ENCODE peak calls at places on chromosomes 6 and 20, in six cellular contexts. X is caudate nucleus, I is heart right ventricle, J is prostate gland, V is tibial artery, Q is cardiac muscle cell. W is an unnamed sample.

GRCh38 chr20:61236677-61237076 is 15.4 kb upstream of the CDH4 start:
- DNase-seq in X (no peak), I (no peak), J (no peak), V (peak), Q (no peak), W (no peak)

GRCh38 chr6:14290448-14291388 is 173.1 kb downstream of the CD83 start:
- DNase-seq in X (peak), I (no peak), J (no peak), V (no peak), Q (no peak), W (no peak)

GRCh38 chr6:3749991-3750323 is 1.6 kb downstream of the PXDC1 start:
- DNase-seq in X (no peak), I (peak), J (peak), V (peak), Q (peak), W (no peak)

GRCh38 chr6:79257381-79258205 is 23.1 kb upstream of the HMGN3 start:
- DNase-seq in X (no peak), I (no peak), J (no peak), V (no peak), Q (peak), W (no peak)

GRCh38 chr6:115601509-115601908 is 459.2 kb downstream of the FRK start:
- DNase-seq in X (no peak), I (no peak), J (no peak), V (no peak), Q (no peak), W (no peak)

GRCh38 chr6:144696610-144697376 is 411.7 kb downstream of the UTRN start:
- DNase-seq in X (no peak), I (no peak), J (peak), V (no peak), Q (peak), W (no peak)

GRCh38 chr6:43922423-43923375 is 152.7 kb downstream of the VEGFA start:
- DNase-seq in X (no peak), I (no peak), J (no peak), V (peak), Q (no peak), W (no peak)

GRCh38 chr6:1422290-1422689 is 32.9 kb downstream of the FOXF2 start:
- DNase-seq in X (no peak), I (no peak), J (no peak), V (no peak), Q (no peak), W (no peak)

GRCh38 chr6:43262000-43262779 is 18.9 kb downstream of the TTBK1 start:
- DNase-seq in X (no peak), I (no peak), J (no peak), V (no peak), Q (peak), W (no peak)

GRCh38 chr6:141624301-141624700 is 508.4 kb upstream of the GJE1 start:
- DNase-seq in X (no peak), I (no peak), J (no peak), V (no peak), Q (no peak), W (no peak)

GRCh38 chr6:19866900-19867627 is 29.9 kb downstream of the ID4 start:
- DNase-seq in X (no peak), I (no peak), J (peak), V (no peak), Q (peak), W (no peak)

GRCh38 chr6:12957321-12958051 is 240.9 kb downstream of the PHACTR1 start:
- DNase-seq in X (peak), I (peak), J (peak), V (peak), Q (peak), W (peak)

GRCh38 chr20:21393142-21393541 is 4.2 kb downstream of the NKX2-4 start:
- DNase-seq in X (no peak), I (no peak), J (no peak), V (no peak), Q (no peak), W (no peak)

GRCh38 chr6:118892248-118893094 is 1.5 kb upstream of the ASF1A start:
- DNase-seq in X (no peak), I (no peak), J (no peak), V (no peak), Q (no peak), W (no peak)

GRCh38 chr6:167569041-167569805 is 244.3 kb downstream of the TTLL2 start:
- DNase-seq in X (no peak), I (no peak), J (no peak), V (no peak), Q (no peak), W (no peak)

GRCh38 chr6:146790561-146791091 is 191.9 kb downstream of the ADGB start:
- DNase-seq in X (no peak), I (no peak), J (no peak), V (no peak), Q (no peak), W (no peak)

GRCh38 chr6:152651986-152652385 is 14.8 kb upstream of the SYNE1 start:
- DNase-seq in X (no peak), I (no peak), J (no peak), V (no peak), Q (no peak), W (no peak)

DNA sequence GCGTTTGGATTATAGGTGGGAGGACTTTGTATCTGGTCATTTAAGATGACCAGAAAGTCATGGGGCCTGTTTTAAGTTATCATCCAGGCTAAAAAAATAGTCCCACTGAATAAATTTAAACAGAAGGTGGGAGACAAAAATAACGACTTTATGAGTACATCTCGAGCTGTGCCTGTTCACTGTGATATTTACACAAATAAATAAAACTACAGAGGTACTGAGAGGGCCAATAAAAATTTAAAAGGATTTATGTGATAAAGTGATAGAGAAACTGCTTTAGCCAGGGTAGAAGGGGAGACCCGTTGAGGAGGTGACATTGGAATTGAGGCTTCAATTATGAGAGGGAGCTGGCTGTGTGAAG is 53.4 kb upstream of the PMEPA1 start:
- DNase-seq in X (no peak), I (no peak), J (peak), V (no peak), Q (no peak), W (no peak)
- H3K27ac ChIP-seq in X (no peak), I (no peak), J (peak), V (no peak), Q (no peak), W (no peak)

DNA sequence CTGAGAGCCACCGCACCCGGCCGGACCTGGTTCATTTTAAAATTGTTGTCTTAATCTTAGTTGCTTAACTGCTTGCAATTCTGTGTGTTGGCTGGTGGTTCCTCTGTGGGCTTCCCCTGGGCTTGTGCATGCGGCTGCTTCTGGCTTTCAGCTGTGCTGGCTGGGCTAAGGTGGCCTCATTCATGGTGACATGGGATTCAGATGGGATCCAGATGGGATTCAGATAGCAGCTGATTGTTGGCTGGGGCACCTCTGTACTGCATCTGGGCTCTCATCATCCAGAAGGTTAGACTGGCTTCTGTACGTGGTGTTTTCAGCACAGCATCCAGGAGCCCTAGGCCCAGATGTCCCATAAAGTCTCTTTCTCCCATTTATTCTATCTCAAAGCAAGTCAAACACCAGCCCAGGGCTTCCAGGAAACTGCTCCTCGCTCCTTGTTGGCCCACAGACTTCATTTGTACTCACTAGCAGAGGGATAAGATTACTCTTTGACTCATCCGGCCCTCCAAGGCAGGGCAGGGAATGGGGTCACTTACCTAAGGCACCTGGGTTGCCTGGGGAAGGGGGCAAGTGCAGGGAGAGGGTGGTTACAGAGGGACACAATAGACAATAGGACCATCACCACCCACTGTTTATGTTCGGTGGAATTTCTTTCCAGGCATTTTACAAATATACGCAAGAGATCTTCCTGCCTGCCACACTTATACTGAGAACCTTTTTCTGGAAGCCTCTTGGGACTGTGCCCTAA is 10.2 kb upstream of the PEDS1 start:
- DNase-seq in X (no peak), I (no peak), J (no peak), V (no peak), Q (peak), W (no peak)
- H3K27ac ChIP-seq in X (no peak), I (no peak), J (peak), V (peak), Q (peak), W (no peak)

GRCh38 chr20:49186535-49187329 is 1.4 kb downstream of the STAU1 start:
- DNase-seq in X (peak), I (peak), J (peak), V (peak), Q (peak), W (peak)
- H3K27ac ChIP-seq in X (peak), I (peak), J (peak), V (peak), Q (peak), W (peak)

DNA sequence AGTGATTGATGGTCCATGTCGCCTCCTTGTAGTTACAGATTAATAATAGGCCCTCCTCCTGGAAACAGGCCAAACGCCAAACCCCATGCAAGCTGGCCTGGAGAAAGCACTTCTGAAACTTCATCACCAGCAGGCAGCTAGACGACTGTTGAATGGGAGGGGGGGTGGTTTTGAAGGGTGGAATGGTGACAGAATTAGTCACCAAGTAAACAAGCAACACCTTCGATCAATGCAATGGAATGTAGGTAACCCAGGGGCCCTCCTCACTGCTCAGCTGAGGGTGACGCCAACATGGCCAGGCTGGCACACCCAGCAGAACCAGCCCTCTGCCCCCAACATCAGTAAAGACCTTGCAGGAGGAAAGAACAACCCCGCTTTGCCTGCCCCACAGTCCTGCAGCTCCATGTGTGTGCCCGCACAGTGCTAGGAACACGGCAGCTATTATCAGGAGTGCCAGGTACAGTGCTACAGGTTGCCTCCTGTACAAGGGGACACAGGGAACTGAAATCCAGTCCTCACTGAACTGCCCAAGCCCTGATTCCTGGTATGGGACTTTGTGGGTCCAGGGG is 2.7 kb downstream of the BCAS1 start:
- DNase-seq in X (no peak), I (no peak), J (peak), V (no peak), Q (no peak), W (no peak)
- H3K27ac ChIP-seq in X (no peak), I (no peak), J (peak), V (no peak), Q (no peak), W (no peak)

DNA sequence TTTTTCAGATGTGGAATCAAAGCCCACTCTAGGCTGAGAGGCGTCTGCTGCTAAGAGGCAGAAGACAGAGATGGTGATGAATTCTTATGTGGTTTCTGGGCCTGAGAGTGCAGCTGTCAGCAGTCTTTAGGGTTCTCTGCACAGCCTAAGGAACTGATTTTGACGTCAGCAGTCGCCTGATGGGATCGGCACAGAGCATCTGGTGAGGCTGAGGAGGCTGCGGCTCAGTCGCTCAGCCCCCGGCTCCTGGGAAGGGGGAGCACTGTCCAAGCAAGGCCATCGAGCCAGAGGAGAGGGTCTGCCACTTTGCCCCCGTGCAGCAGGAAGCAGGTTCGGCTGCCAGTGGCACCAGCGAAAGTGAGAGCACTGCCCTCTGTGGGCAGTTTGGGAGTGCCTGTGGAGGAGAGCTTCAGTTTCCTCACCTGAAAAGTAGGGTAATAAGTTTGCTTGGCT is 92.5 kb downstream of the TCP11 start:
- DNase-seq in X (peak), I (peak), J (no peak), V (peak), Q (peak), W (peak)
- H3K27ac ChIP-seq in X (peak), I (peak), J (no peak), V (peak), Q (peak), W (no peak)